ENCODE peak calls at places on chromosomes 2 and 18, in ten cellular contexts. One of them, this sample, is unnamed.
A peak's percentile ranks its signal among the peaks of the same experiment; 100 is the strongest.

GRCh38 chr2:20611077-20611843 is 39.6 kb downstream of the HS1BP3 start:
- DNase-seq in psoas muscle: peak; percentile 66
- DNase-seq in lower lobe of right lung: peak; percentile 84
- DNase-seq in endothelial cell: peak; percentile 28
- DNase-seq in neural crest cell: no peak
- DNase-seq in fibroblast of lung: peak; percentile 98
- DNase-seq in GM13976: no peak
- DNase-seq in ovary: peak; percentile 80
- DNase-seq in dorsolateral prefrontal cortex: no peak
- DNase-seq in GM20000: no peak
- DNase-seq in this sample: peak; percentile 1

GRCh38 chr18:6650063-6650462 is 79.5 kb upstream of the ARHGAP28 start:
- DNase-seq in fibroblast of lung: no peak
- DNase-seq in psoas muscle: no peak
- DNase-seq in dorsolateral prefrontal cortex: no peak
- DNase-seq in neural crest cell: no peak
- DNase-seq in lower lobe of right lung: no peak
- DNase-seq in ovary: no peak
- DNase-seq in GM13976: no peak
- DNase-seq in endothelial cell: no peak
- DNase-seq in GM20000: no peak
- DNase-seq in this sample: no peak

GRCh38 chr18:56351911-56352502 is 286.4 kb downstream of the TXNL1 start:
- DNase-seq in fibroblast of lung: no peak
- DNase-seq in GM13976: no peak
- DNase-seq in GM20000: no peak
- DNase-seq in neural crest cell: no peak
- DNase-seq in endothelial cell: no peak
- DNase-seq in dorsolateral prefrontal cortex: no peak
- DNase-seq in ovary: no peak
- DNase-seq in psoas muscle: no peak
- DNase-seq in lower lobe of right lung: no peak
- DNase-seq in this sample: no peak

GRCh38 chr2:174753038-174753633 is 11.1 kb downstream of the CHRNA1 start:
- DNase-seq in GM20000: no peak
- DNase-seq in neural crest cell: no peak
- DNase-seq in psoas muscle: no peak
- DNase-seq in fibroblast of lung: no peak
- DNase-seq in dorsolateral prefrontal cortex: no peak
- DNase-seq in endothelial cell: no peak
- DNase-seq in ovary: no peak
- DNase-seq in GM13976: no peak
- DNase-seq in lower lobe of right lung: no peak
- DNase-seq in this sample: no peak

GRCh38 chr2:235577404-235578330 is 83.8 kb downstream of the AGAP1 start:
- DNase-seq in GM13976: no peak
- DNase-seq in GM20000: no peak
- DNase-seq in ovary: peak; percentile 59
- DNase-seq in neural crest cell: peak; percentile 47
- DNase-seq in fibroblast of lung: peak; percentile 64
- DNase-seq in dorsolateral prefrontal cortex: peak; percentile 76
- DNase-seq in psoas muscle: peak; percentile 29
- DNase-seq in lower lobe of right lung: no peak
- DNase-seq in endothelial cell: no peak
- DNase-seq in this sample: no peak

GRCh38 chr18:27040796-27041195 is 144.3 kb downstream of the CHST9 start:
- DNase-seq in neural crest cell: no peak
- DNase-seq in GM13976: no peak
- DNase-seq in ovary: no peak
- DNase-seq in fibroblast of lung: no peak
- DNase-seq in lower lobe of right lung: no peak
- DNase-seq in psoas muscle: no peak
- DNase-seq in endothelial cell: no peak
- DNase-seq in dorsolateral prefrontal cortex: no peak
- DNase-seq in GM20000: no peak
- DNase-seq in this sample: no peak

GRCh38 chr18:53753616-53754015 is 470.9 kb downstream of the MBD2 start:
- DNase-seq in GM13976: no peak
- DNase-seq in neural crest cell: no peak
- DNase-seq in fibroblast of lung: no peak
- DNase-seq in psoas muscle: no peak
- DNase-seq in lower lobe of right lung: no peak
- DNase-seq in ovary: no peak
- DNase-seq in dorsolateral prefrontal cortex: no peak
- DNase-seq in endothelial cell: no peak
- DNase-seq in GM20000: no peak
- DNase-seq in this sample: no peak

GRCh38 chr2:11938196-11938595 is 191.8 kb downstream of the LPIN1 start:
- DNase-seq in ovary: peak; percentile 64
- DNase-seq in fibroblast of lung: peak; percentile 79
- DNase-seq in GM13976: no peak
- DNase-seq in dorsolateral prefrontal cortex: no peak
- DNase-seq in neural crest cell: no peak
- DNase-seq in GM20000: no peak
- DNase-seq in lower lobe of right lung: no peak
- DNase-seq in endothelial cell: no peak
- DNase-seq in psoas muscle: peak; percentile 32
- DNase-seq in this sample: peak; percentile 33

GRCh38 chr18:31436825-31437224 is 10.7 kb upstream of the DSG3 start:
- DNase-seq in GM13976: no peak
- DNase-seq in GM20000: no peak
- DNase-seq in lower lobe of right lung: no peak
- DNase-seq in dorsolateral prefrontal cortex: no peak
- DNase-seq in psoas muscle: no peak
- DNase-seq in fibroblast of lung: no peak
- DNase-seq in neural crest cell: no peak
- DNase-seq in ovary: no peak
- DNase-seq in endothelial cell: no peak
- DNase-seq in this sample: no peak

GRCh38 chr18:31444142-31444541 is 3.4 kb upstream of the DSG3 start:
- DNase-seq in dorsolateral prefrontal cortex: no peak
- DNase-seq in lower lobe of right lung: no peak
- DNase-seq in GM20000: no peak
- DNase-seq in endothelial cell: no peak
- DNase-seq in fibroblast of lung: no peak
- DNase-seq in psoas muscle: no peak
- DNase-seq in ovary: no peak
- DNase-seq in neural crest cell: no peak
- DNase-seq in GM13976: no peak
- DNase-seq in this sample: no peak

GRCh38 chr18:31439807-31440325 is 7.7 kb upstream of the DSG3 start:
- DNase-seq in neural crest cell: no peak
- DNase-seq in lower lobe of right lung: no peak
- DNase-seq in GM20000: no peak
- DNase-seq in fibroblast of lung: no peak
- DNase-seq in dorsolateral prefrontal cortex: no peak
- DNase-seq in GM13976: no peak
- DNase-seq in ovary: no peak
- DNase-seq in psoas muscle: no peak
- DNase-seq in endothelial cell: no peak
- DNase-seq in this sample: no peak

GRCh38 chr18:31438402-31438801 is 9.1 kb upstream of the DSG3 start:
- DNase-seq in GM20000: peak; percentile 9
- DNase-seq in GM13976: peak; percentile 31
- DNase-seq in neural crest cell: no peak
- DNase-seq in dorsolateral prefrontal cortex: no peak
- DNase-seq in fibroblast of lung: no peak
- DNase-seq in lower lobe of right lung: no peak
- DNase-seq in ovary: no peak
- DNase-seq in endothelial cell: no peak
- DNase-seq in psoas muscle: no peak
- DNase-seq in this sample: no peak

GRCh38 chr18:31440787-31441186 is 6.8 kb upstream of the DSG3 start:
- DNase-seq in lower lobe of right lung: no peak
- DNase-seq in fibroblast of lung: no peak
- DNase-seq in neural crest cell: no peak
- DNase-seq in ovary: no peak
- DNase-seq in endothelial cell: no peak
- DNase-seq in psoas muscle: no peak
- DNase-seq in GM20000: no peak
- DNase-seq in GM13976: no peak
- DNase-seq in dorsolateral prefrontal cortex: no peak
- DNase-seq in this sample: no peak
- TF ChIP-seq CTCF in lower lobe of right lung: no peak
- TF ChIP-seq CTCF in fibroblast of lung: no peak
- TF ChIP-seq CTCF in neural crest cell: no peak
- TF ChIP-seq CTCF in ovary: no peak
- TF ChIP-seq CTCF in endothelial cell: no peak
- TF ChIP-seq CTCF in psoas muscle: no peak
- TF ChIP-seq CTCF in GM20000: no peak
- TF ChIP-seq CTCF in GM13976: no peak
- TF ChIP-seq CTCF in dorsolateral prefrontal cortex: no peak
- TF ChIP-seq CTCF in this sample: no peak

DNA sequence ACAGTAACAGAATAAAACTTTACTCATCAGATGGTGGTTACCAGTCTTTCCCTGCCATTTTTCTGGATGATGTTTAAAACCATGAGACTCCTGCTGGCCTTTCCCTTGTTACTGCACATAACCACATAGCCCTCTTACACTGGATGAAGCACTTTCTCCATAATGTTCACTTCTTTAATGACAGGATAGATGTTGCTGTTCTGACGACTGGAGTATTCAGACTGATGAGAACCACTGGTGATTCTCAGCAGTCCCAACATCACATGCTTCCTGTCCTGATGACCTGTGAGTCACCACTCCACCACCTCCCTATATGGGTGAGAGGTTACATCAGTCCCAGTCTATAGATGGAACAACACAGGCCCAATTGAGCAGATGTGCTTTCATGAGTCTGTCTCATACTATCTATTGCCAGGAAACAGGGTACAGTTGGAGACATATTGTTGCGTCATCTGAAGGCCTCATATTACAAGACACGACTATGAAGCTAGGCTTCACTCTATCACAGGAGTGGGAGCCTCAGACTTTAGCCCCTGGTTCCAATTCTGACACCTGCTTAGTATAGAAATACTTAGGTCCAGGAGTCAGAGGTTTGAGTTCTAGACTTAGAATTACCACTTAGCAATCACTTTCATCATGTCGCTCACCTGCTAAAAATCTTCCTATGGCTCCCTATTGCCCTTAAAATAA is 145.7 kb upstream of the KLF7 start:
- DNase-seq in lower lobe of right lung: peak; percentile 49
- DNase-seq in psoas muscle: peak; percentile 25
- DNase-seq in GM20000: peak; percentile 65
- DNase-seq in dorsolateral prefrontal cortex: no peak
- DNase-seq in ovary: no peak
- DNase-seq in fibroblast of lung: peak; percentile 100
- DNase-seq in neural crest cell: no peak
- DNase-seq in endothelial cell: no peak
- DNase-seq in GM13976: peak; percentile 80
- DNase-seq in this sample: no peak
- TF ChIP-seq CTCF in lower lobe of right lung: peak; percentile 15
- TF ChIP-seq CTCF in psoas muscle: no peak
- TF ChIP-seq CTCF in GM20000: no peak
- TF ChIP-seq CTCF in dorsolateral prefrontal cortex: peak; percentile 11
- TF ChIP-seq CTCF in ovary: no peak
- TF ChIP-seq CTCF in fibroblast of lung: peak; percentile 56
- TF ChIP-seq CTCF in neural crest cell: peak; percentile 24
- TF ChIP-seq CTCF in endothelial cell: no peak
- TF ChIP-seq CTCF in GM13976: no peak
- TF ChIP-seq CTCF in this sample: no peak

DNA sequence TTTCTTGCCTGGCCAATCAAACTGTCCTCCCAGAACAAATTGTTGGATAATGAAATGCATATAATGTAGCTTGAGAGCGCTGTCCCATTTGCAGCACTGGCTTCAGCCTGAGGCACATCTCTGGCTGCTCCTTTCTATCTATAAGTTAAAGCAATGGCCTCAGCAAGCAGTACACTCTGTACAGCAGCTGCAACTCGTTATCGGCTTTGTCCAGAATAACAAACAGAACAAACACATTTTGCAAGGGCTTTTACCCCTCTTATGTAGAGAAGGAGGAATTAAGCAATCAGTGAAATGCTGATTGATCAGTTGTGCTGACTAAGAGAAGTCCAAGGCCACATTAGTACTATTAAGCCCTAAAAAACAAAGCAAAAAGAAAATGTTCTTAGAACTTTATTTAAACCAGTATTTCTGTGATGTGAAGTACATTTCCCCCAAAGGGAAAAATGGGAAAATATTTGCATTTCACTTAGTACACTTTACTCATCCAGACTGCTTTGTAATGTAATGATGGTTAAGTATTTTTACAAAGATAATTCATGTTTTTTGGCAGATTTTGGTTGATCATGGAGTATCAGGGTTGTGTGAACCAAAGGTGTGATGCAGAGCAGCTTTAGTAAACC is 15.0 kb upstream of the CPS1 start:
- DNase-seq in dorsolateral prefrontal cortex: no peak
- DNase-seq in fibroblast of lung: peak; percentile 80
- DNase-seq in ovary: no peak
- DNase-seq in psoas muscle: no peak
- DNase-seq in endothelial cell: no peak
- DNase-seq in lower lobe of right lung: no peak
- DNase-seq in GM13976: no peak
- DNase-seq in neural crest cell: no peak
- DNase-seq in GM20000: no peak
- DNase-seq in this sample: no peak
- TF ChIP-seq CTCF in dorsolateral prefrontal cortex: no peak
- TF ChIP-seq CTCF in fibroblast of lung: no peak
- TF ChIP-seq CTCF in ovary: no peak
- TF ChIP-seq CTCF in psoas muscle: no peak
- TF ChIP-seq CTCF in endothelial cell: no peak
- TF ChIP-seq CTCF in lower lobe of right lung: no peak
- TF ChIP-seq CTCF in GM13976: no peak
- TF ChIP-seq CTCF in neural crest cell: no peak
- TF ChIP-seq CTCF in GM20000: no peak
- TF ChIP-seq CTCF in this sample: no peak

GRCh38 chr2:25201794-25202193 is 33.4 kb upstream of the POMC start:
- DNase-seq in GM13976: no peak
- DNase-seq in endothelial cell: no peak
- DNase-seq in dorsolateral prefrontal cortex: no peak
- DNase-seq in neural crest cell: no peak
- DNase-seq in psoas muscle: no peak
- DNase-seq in GM20000: no peak
- DNase-seq in fibroblast of lung: no peak
- DNase-seq in lower lobe of right lung: no peak
- DNase-seq in ovary: no peak
- DNase-seq in this sample: no peak

GRCh38 chr2:25198209-25198525 is 29.8 kb upstream of the POMC start:
- DNase-seq in ovary: no peak
- DNase-seq in GM20000: no peak
- DNase-seq in GM13976: no peak
- DNase-seq in lower lobe of right lung: no peak
- DNase-seq in psoas muscle: no peak
- DNase-seq in fibroblast of lung: no peak
- DNase-seq in neural crest cell: no peak
- DNase-seq in dorsolateral prefrontal cortex: no peak
- DNase-seq in endothelial cell: no peak
- DNase-seq in this sample: no peak

GRCh38 chr2:25202290-25202689 is 33.9 kb upstream of the POMC start:
- DNase-seq in neural crest cell: no peak
- DNase-seq in GM13976: no peak
- DNase-seq in psoas muscle: no peak
- DNase-seq in endothelial cell: no peak
- DNase-seq in ovary: no peak
- DNase-seq in dorsolateral prefrontal cortex: no peak
- DNase-seq in GM20000: no peak
- DNase-seq in fibroblast of lung: no peak
- DNase-seq in lower lobe of right lung: no peak
- DNase-seq in this sample: no peak

GRCh38 chr2:25204190-25204838 is 35.9 kb upstream of the POMC start:
- DNase-seq in dorsolateral prefrontal cortex: no peak
- DNase-seq in GM13976: peak; percentile 74
- DNase-seq in ovary: no peak
- DNase-seq in endothelial cell: no peak
- DNase-seq in GM20000: peak; percentile 82
- DNase-seq in lower lobe of right lung: no peak
- DNase-seq in psoas muscle: no peak
- DNase-seq in neural crest cell: no peak
- DNase-seq in fibroblast of lung: no peak
- DNase-seq in this sample: peak; percentile 36

DNA sequence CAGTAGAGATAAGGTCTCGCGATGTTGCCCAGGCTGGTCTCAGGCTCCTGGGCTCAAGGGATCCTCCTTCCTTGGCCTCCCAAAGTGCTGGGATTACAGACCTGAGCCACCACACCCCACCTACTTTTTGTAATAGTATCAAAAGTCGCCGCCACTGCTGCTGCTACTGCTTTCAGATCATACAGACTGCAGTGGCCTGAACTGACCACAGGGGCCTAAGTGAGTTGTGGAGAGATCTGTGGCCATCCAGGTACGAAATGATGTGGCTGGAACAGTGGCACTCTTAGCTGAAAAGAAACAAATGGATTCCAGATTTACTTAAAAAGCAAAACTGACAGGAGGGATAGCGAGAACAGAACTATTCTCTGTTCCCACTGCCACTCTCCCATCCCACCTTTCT is 32.9 kb upstream of the POMC start:
- DNase-seq in psoas muscle: no peak
- DNase-seq in neural crest cell: no peak
- DNase-seq in dorsolateral prefrontal cortex: no peak
- DNase-seq in fibroblast of lung: no peak
- DNase-seq in endothelial cell: no peak
- DNase-seq in lower lobe of right lung: no peak
- DNase-seq in GM20000: no peak
- DNase-seq in ovary: no peak
- DNase-seq in GM13976: peak; percentile 36
- DNase-seq in this sample: no peak
- TF ChIP-seq CTCF in psoas muscle: no peak
- TF ChIP-seq CTCF in neural crest cell: peak; percentile 47
- TF ChIP-seq CTCF in dorsolateral prefrontal cortex: no peak
- TF ChIP-seq CTCF in fibroblast of lung: peak; percentile 8
- TF ChIP-seq CTCF in endothelial cell: peak; percentile 41
- TF ChIP-seq CTCF in lower lobe of right lung: no peak
- TF ChIP-seq CTCF in GM20000: no peak
- TF ChIP-seq CTCF in ovary: no peak
- TF ChIP-seq CTCF in GM13976: no peak
- TF ChIP-seq CTCF in this sample: peak; percentile 47